ENCODE peak calls at places on chromosomes 13 and 19, in eight cellular contexts. One of them, this sample, is unnamed.
A peak's percentile ranks its signal among the peaks of the same experiment; 100 is the strongest.

GRCh38 chr19:10918359-10918758 is 10.1 kb downstream of the YIPF2 start:
- DNase-seq in adrenal gland: no peak
- DNase-seq in fibroblast of lung: no peak
- DNase-seq in lower lobe of right lung: no peak
- DNase-seq in coronary artery: no peak
- DNase-seq in cardiac muscle cell: no peak
- DNase-seq in IMR-90: no peak
- DNase-seq in heart right ventricle: no peak
- DNase-seq in this sample: no peak

GRCh38 chr19:56108447-56109195 is 12.5 kb downstream of the ZNF787 start:
- DNase-seq in adrenal gland: peak; percentile 67
- DNase-seq in fibroblast of lung: no peak
- DNase-seq in lower lobe of right lung: peak; percentile 70
- DNase-seq in coronary artery: no peak
- DNase-seq in cardiac muscle cell: no peak
- DNase-seq in IMR-90: peak; percentile 12
- DNase-seq in heart right ventricle: no peak
- DNase-seq in this sample: no peak

GRCh38 chr13:79775830-79776229 is 294.9 kb downstream of the NDFIP2 start:
- DNase-seq in adrenal gland: peak; percentile 17
- DNase-seq in fibroblast of lung: peak; percentile 83
- DNase-seq in lower lobe of right lung: no peak
- DNase-seq in coronary artery: no peak
- DNase-seq in cardiac muscle cell: peak; percentile 81
- DNase-seq in IMR-90: peak; percentile 87
- DNase-seq in heart right ventricle: peak; percentile 36
- DNase-seq in this sample: peak; percentile 68

GRCh38 chr13:38180100-38180499 is 169.6 kb upstream of the UFM1 start:
- DNase-seq in adrenal gland: no peak
- DNase-seq in fibroblast of lung: peak; percentile 89
- DNase-seq in lower lobe of right lung: no peak
- DNase-seq in coronary artery: no peak
- DNase-seq in cardiac muscle cell: no peak
- DNase-seq in IMR-90: peak; percentile 2
- DNase-seq in heart right ventricle: no peak
- DNase-seq in this sample: no peak

GRCh38 chr19:48506138-48506733 is 5.4 kb downstream of the LMTK3 start:
- DNase-seq in adrenal gland: no peak
- DNase-seq in fibroblast of lung: peak; percentile 33
- DNase-seq in lower lobe of right lung: no peak
- DNase-seq in coronary artery: no peak
- DNase-seq in cardiac muscle cell: no peak
- DNase-seq in IMR-90: peak; percentile 47
- DNase-seq in heart right ventricle: no peak
- DNase-seq in this sample: no peak

GRCh38 chr13:33351324-33351723 is 65.8 kb upstream of the STARD13 start:
- DNase-seq in adrenal gland: no peak
- DNase-seq in fibroblast of lung: peak; percentile 63
- DNase-seq in lower lobe of right lung: no peak
- DNase-seq in coronary artery: no peak
- DNase-seq in cardiac muscle cell: no peak
- DNase-seq in IMR-90: peak; percentile 64
- DNase-seq in heart right ventricle: peak; percentile 36
- DNase-seq in this sample: no peak

GRCh38 chr19:54172413-54172763 is 572 bp downstream of the TMC4 start:
- DNase-seq in adrenal gland: no peak
- DNase-seq in fibroblast of lung: no peak
- DNase-seq in lower lobe of right lung: no peak
- DNase-seq in coronary artery: no peak
- DNase-seq in cardiac muscle cell: no peak
- DNase-seq in IMR-90: no peak
- DNase-seq in heart right ventricle: no peak
- DNase-seq in this sample: no peak

GRCh38 chr19:12195501-12195860 is 32.6 kb downstream of the ZNF136 start:
- DNase-seq in adrenal gland: no peak
- DNase-seq in fibroblast of lung: peak; percentile 19
- DNase-seq in lower lobe of right lung: no peak
- DNase-seq in coronary artery: no peak
- DNase-seq in cardiac muscle cell: no peak
- DNase-seq in IMR-90: no peak
- DNase-seq in heart right ventricle: no peak
- DNase-seq in this sample: no peak

GRCh38 chr13:25214371-25215252 is 42.5 kb upstream of the AMER2 start:
- DNase-seq in adrenal gland: peak; percentile 46
- DNase-seq in fibroblast of lung: peak; percentile 41
- DNase-seq in lower lobe of right lung: no peak
- DNase-seq in coronary artery: peak; percentile 55
- DNase-seq in cardiac muscle cell: no peak
- DNase-seq in IMR-90: peak; percentile 21
- DNase-seq in heart right ventricle: peak; percentile 15
- DNase-seq in this sample: no peak

GRCh38 chr13:106530209-106530906 is 5.1 kb downstream of the EFNB2 start:
- DNase-seq in adrenal gland: no peak
- DNase-seq in fibroblast of lung: no peak
- DNase-seq in lower lobe of right lung: no peak
- DNase-seq in coronary artery: no peak
- DNase-seq in cardiac muscle cell: no peak
- DNase-seq in IMR-90: no peak
- DNase-seq in heart right ventricle: peak; percentile 50
- DNase-seq in this sample: no peak

GRCh38 chr13:113628291-113629270 is 29.4 kb downstream of the ATP4B start:
- DNase-seq in adrenal gland: no peak
- DNase-seq in fibroblast of lung: no peak
- DNase-seq in lower lobe of right lung: peak; percentile 42
- DNase-seq in coronary artery: no peak
- DNase-seq in cardiac muscle cell: no peak
- DNase-seq in IMR-90: no peak
- DNase-seq in heart right ventricle: no peak
- DNase-seq in this sample: no peak

GRCh38 chr13:62879071-62879470 is 1463.4 kb upstream of the PCDH20 start:
- DNase-seq in adrenal gland: no peak
- DNase-seq in fibroblast of lung: peak; percentile 32
- DNase-seq in lower lobe of right lung: no peak
- DNase-seq in coronary artery: no peak
- DNase-seq in cardiac muscle cell: no peak
- DNase-seq in IMR-90: peak; percentile 77
- DNase-seq in heart right ventricle: no peak
- DNase-seq in this sample: no peak

GRCh38 chr13:20350819-20351218 is 118.7 kb upstream of the GJB6 start:
- DNase-seq in adrenal gland: no peak
- DNase-seq in fibroblast of lung: peak; percentile 29
- DNase-seq in lower lobe of right lung: no peak
- DNase-seq in coronary artery: no peak
- DNase-seq in cardiac muscle cell: no peak
- DNase-seq in IMR-90: no peak
- DNase-seq in heart right ventricle: no peak
- DNase-seq in this sample: no peak

GRCh38 chr19:14412436-14413071 is 6.6 kb downstream of the DDX39A start:
- DNase-seq in adrenal gland: no peak
- DNase-seq in fibroblast of lung: no peak
- DNase-seq in lower lobe of right lung: no peak
- DNase-seq in coronary artery: no peak
- DNase-seq in cardiac muscle cell: no peak
- DNase-seq in IMR-90: no peak
- DNase-seq in heart right ventricle: no peak
- DNase-seq in this sample: no peak

GRCh38 chr13:48456546-48456945 is 43.6 kb upstream of the LPAR6 start:
- DNase-seq in adrenal gland: no peak
- DNase-seq in fibroblast of lung: no peak
- DNase-seq in lower lobe of right lung: no peak
- DNase-seq in coronary artery: no peak
- DNase-seq in cardiac muscle cell: no peak
- DNase-seq in IMR-90: no peak
- DNase-seq in heart right ventricle: no peak
- DNase-seq in this sample: no peak

GRCh38 chr19:55473613-55474012 is 2.8 kb upstream of the ZNF628 start:
- DNase-seq in adrenal gland: no peak
- DNase-seq in fibroblast of lung: peak; percentile 42
- DNase-seq in lower lobe of right lung: no peak
- DNase-seq in coronary artery: no peak
- DNase-seq in cardiac muscle cell: no peak
- DNase-seq in IMR-90: no peak
- DNase-seq in heart right ventricle: no peak
- DNase-seq in this sample: no peak

GRCh38 chr19:9538183-9539058 is at the start of gene ZNF426:
- DNase-seq in adrenal gland: peak; percentile 87
- DNase-seq in fibroblast of lung: peak; percentile 92
- DNase-seq in lower lobe of right lung: peak; percentile 91
- DNase-seq in coronary artery: peak; percentile 93
- DNase-seq in cardiac muscle cell: peak; percentile 92
- DNase-seq in IMR-90: peak; percentile 91
- DNase-seq in heart right ventricle: peak; percentile 90
- DNase-seq in this sample: peak; percentile 89

GRCh38 chr13:19587635-19588300 is 26.4 kb upstream of the TPTE2 start:
- DNase-seq in adrenal gland: no peak
- DNase-seq in fibroblast of lung: peak; percentile 36
- DNase-seq in lower lobe of right lung: no peak
- DNase-seq in coronary artery: no peak
- DNase-seq in cardiac muscle cell: no peak
- DNase-seq in IMR-90: peak; percentile 52
- DNase-seq in heart right ventricle: peak; percentile 12
- DNase-seq in this sample: no peak

GRCh38 chr13:113585828-113586355 is 1.3 kb downstream of the TFDP1 start:
- DNase-seq in adrenal gland: no peak
- DNase-seq in fibroblast of lung: no peak
- DNase-seq in lower lobe of right lung: peak; percentile 44
- DNase-seq in coronary artery: no peak
- DNase-seq in cardiac muscle cell: no peak
- DNase-seq in IMR-90: no peak
- DNase-seq in heart right ventricle: no peak
- DNase-seq in this sample: peak; percentile 23

GRCh38 chr19:3056454-3057016 is 5.8 kb downstream of the TLE5 start:
- DNase-seq in adrenal gland: no peak
- DNase-seq in fibroblast of lung: no peak
- DNase-seq in lower lobe of right lung: no peak
- DNase-seq in coronary artery: no peak
- DNase-seq in cardiac muscle cell: no peak
- DNase-seq in IMR-90: no peak
- DNase-seq in heart right ventricle: no peak
- DNase-seq in this sample: no peak

DNA sequence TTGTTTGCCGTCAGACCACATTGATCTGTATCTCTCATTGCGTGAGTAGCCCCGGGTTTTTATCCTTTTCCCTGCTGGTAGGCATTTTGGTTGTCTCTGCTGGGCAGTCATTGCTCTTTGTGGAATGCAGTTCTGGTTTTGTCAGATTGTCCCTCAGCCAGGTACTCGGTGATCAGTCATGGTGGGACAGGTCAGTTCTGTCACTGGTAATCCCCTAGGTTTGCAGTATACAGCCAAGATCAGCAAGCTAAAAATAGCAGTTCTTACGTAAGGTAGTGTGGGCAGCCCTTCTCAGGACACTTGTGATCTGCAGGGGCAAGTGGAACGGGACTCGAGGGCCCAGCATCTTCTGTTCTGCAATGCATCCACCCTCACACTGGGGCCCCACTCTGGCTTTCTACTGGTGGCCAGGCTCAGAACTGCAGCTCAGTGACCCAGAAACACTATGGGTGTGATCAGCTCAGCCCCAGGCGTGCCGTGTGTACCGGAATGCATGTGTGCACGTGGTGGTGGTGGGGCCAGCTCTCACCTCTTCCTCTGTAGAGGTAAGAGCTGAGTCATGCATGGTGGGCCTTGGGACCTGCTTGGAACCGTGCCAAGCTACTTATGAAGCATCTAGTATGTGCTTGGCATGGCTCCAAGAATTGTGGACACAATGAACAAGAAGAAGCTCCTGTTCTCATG is 6.3 kb downstream of the PLEKHF1 start:
- DNase-seq in adrenal gland: no peak
- DNase-seq in fibroblast of lung: peak; percentile 64
- DNase-seq in lower lobe of right lung: peak; percentile 78
- DNase-seq in coronary artery: no peak
- DNase-seq in cardiac muscle cell: no peak
- DNase-seq in IMR-90: no peak
- DNase-seq in heart right ventricle: peak; percentile 46
- DNase-seq in this sample: no peak
- H3K27ac ChIP-seq in adrenal gland: no peak overlapping the region
- H3K27ac ChIP-seq in fibroblast of lung: no peak overlapping the region
- H3K27ac ChIP-seq in lower lobe of right lung: peak overlapping the region; percentile 44
- H3K27ac ChIP-seq in coronary artery: peak overlapping the region; percentile 22
- H3K27ac ChIP-seq in cardiac muscle cell: no peak overlapping the region
- H3K27ac ChIP-seq in IMR-90: no peak overlapping the region
- H3K27ac ChIP-seq in heart right ventricle: peak overlapping the region; percentile 65
- H3K27ac ChIP-seq in this sample: peak overlapping the region; percentile 38

GRCh38 chr13:52454825-52455676 is at the start of gene CKAP2:
- DNase-seq in adrenal gland: peak; percentile 97
- DNase-seq in fibroblast of lung: peak; percentile 92
- DNase-seq in lower lobe of right lung: peak; percentile 97
- DNase-seq in coronary artery: peak; percentile 95
- DNase-seq in cardiac muscle cell: peak; percentile 97
- DNase-seq in IMR-90: peak; percentile 93
- DNase-seq in heart right ventricle: peak; percentile 93
- DNase-seq in this sample: peak; percentile 95
- TF ChIP-seq CTCF in adrenal gland: no peak
- TF ChIP-seq CTCF in fibroblast of lung: no peak
- TF ChIP-seq CTCF in lower lobe of right lung: no peak
- TF ChIP-seq CTCF in coronary artery: no peak
- TF ChIP-seq CTCF in cardiac muscle cell: no peak
- TF ChIP-seq CTCF in IMR-90: no peak
- TF ChIP-seq CTCF in heart right ventricle: no peak
- TF ChIP-seq CTCF in this sample: no peak

GRCh38 chr13:40895207-40895606 is 105.8 kb downstream of the SLC25A15 start:
- DNase-seq in adrenal gland: no peak
- DNase-seq in fibroblast of lung: no peak
- DNase-seq in lower lobe of right lung: no peak
- DNase-seq in coronary artery: no peak
- DNase-seq in cardiac muscle cell: no peak
- DNase-seq in IMR-90: no peak
- DNase-seq in heart right ventricle: no peak
- DNase-seq in this sample: no peak

GRCh38 chr13:40897058-40897457 is 107.6 kb downstream of the SLC25A15 start:
- DNase-seq in adrenal gland: no peak
- DNase-seq in fibroblast of lung: no peak
- DNase-seq in lower lobe of right lung: no peak
- DNase-seq in coronary artery: no peak
- DNase-seq in cardiac muscle cell: no peak
- DNase-seq in IMR-90: no peak
- DNase-seq in heart right ventricle: no peak
- DNase-seq in this sample: no peak

DNA sequence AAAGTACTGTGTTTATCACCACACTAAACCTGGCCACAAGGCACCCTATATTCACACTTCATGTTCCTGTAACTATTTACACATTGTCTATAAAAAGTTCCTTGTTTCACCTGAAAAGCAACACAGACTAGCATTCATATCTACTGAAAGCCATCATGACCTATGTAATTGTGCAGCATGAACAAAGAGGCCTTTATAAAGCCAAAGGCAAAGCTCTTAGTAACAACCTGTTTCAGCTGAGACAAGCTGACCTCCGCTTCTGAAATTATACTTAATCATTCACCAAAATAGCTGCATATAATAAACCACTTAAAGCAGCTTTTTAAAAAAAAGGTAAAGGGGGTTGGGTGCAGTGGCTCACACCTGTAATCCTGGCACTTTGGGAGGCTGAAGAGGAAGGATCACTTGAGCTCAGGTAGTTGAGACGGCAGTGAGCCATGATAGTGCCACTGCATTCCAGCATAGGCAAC is 106.3 kb downstream of the SLC25A15 start:
- DNase-seq in adrenal gland: no peak
- DNase-seq in fibroblast of lung: no peak
- DNase-seq in lower lobe of right lung: no peak
- DNase-seq in coronary artery: no peak
- DNase-seq in cardiac muscle cell: no peak
- DNase-seq in IMR-90: no peak
- DNase-seq in heart right ventricle: no peak
- DNase-seq in this sample: no peak
- H3K27ac ChIP-seq in adrenal gland: no peak overlapping the region
- H3K27ac ChIP-seq in fibroblast of lung: no peak overlapping the region
- H3K27ac ChIP-seq in lower lobe of right lung: no peak overlapping the region
- H3K27ac ChIP-seq in coronary artery: no peak overlapping the region
- H3K27ac ChIP-seq in cardiac muscle cell: no peak overlapping the region
- H3K27ac ChIP-seq in IMR-90: no peak overlapping the region
- H3K27ac ChIP-seq in heart right ventricle: no peak overlapping the region
- H3K27ac ChIP-seq in this sample: no peak overlapping the region

GRCh38 chr13:95002126-95002525 is 289.8 kb upstream of the SOX21 start:
- DNase-seq in adrenal gland: no peak
- DNase-seq in fibroblast of lung: no peak
- DNase-seq in lower lobe of right lung: no peak
- DNase-seq in coronary artery: no peak
- DNase-seq in cardiac muscle cell: no peak
- DNase-seq in IMR-90: no peak
- DNase-seq in heart right ventricle: no peak
- DNase-seq in this sample: no peak
- TF ChIP-seq CTCF in adrenal gland: no peak
- TF ChIP-seq CTCF in fibroblast of lung: no peak
- TF ChIP-seq CTCF in lower lobe of right lung: no peak
- TF ChIP-seq CTCF in coronary artery: no peak
- TF ChIP-seq CTCF in cardiac muscle cell: no peak
- TF ChIP-seq CTCF in IMR-90: no peak
- TF ChIP-seq CTCF in heart right ventricle: no peak
- TF ChIP-seq CTCF in this sample: no peak